ENCODE peak calls at places on chromosomes 12 and 14, in nine cellular contexts. One of them, this sample, is unnamed.

GRCh38 chr14:77024171-77024627 is 4.3 kb downstream of the IRF2BPL start:
- DNase-seq in fibroblast of mammary gland: no peak
- DNase-seq in bronchial epithelial cell: no peak
- DNase-seq in AG04450: no peak
- DNase-seq in IMR-90: peak
- DNase-seq in Panc1: no peak
- DNase-seq in dorsolateral prefrontal cortex: peak
- DNase-seq in lower lobe of right lung: peak
- DNase-seq in endodermal cell: peak
- DNase-seq in this sample: peak

GRCh38 chr12:32907166-32907565 is 10.6 kb upstream of the PKP2 start:
- DNase-seq in fibroblast of mammary gland: no peak
- DNase-seq in bronchial epithelial cell: no peak
- DNase-seq in AG04450: no peak
- DNase-seq in IMR-90: no peak
- DNase-seq in Panc1: no peak
- DNase-seq in dorsolateral prefrontal cortex: no peak
- DNase-seq in lower lobe of right lung: no peak
- DNase-seq in endodermal cell: no peak
- DNase-seq in this sample: no peak

GRCh38 chr12:56288705-56289387 is 11.3 kb downstream of the CS start:
- DNase-seq in fibroblast of mammary gland: no peak
- DNase-seq in bronchial epithelial cell: no peak
- DNase-seq in AG04450: no peak
- DNase-seq in IMR-90: no peak
- DNase-seq in Panc1: no peak
- DNase-seq in dorsolateral prefrontal cortex: no peak
- DNase-seq in lower lobe of right lung: no peak
- DNase-seq in endodermal cell: no peak
- DNase-seq in this sample: no peak

GRCh38 chr14:45038865-45039264 is 45.1 kb upstream of the PRPF39 start:
- DNase-seq in fibroblast of mammary gland: no peak
- DNase-seq in bronchial epithelial cell: no peak
- DNase-seq in AG04450: no peak
- DNase-seq in IMR-90: no peak
- DNase-seq in Panc1: no peak
- DNase-seq in dorsolateral prefrontal cortex: no peak
- DNase-seq in lower lobe of right lung: no peak
- DNase-seq in endodermal cell: peak
- DNase-seq in this sample: no peak

GRCh38 chr14:33647385-33647786 is 303.5 kb downstream of the EGLN3 start:
- DNase-seq in fibroblast of mammary gland: peak
- DNase-seq in bronchial epithelial cell: peak
- DNase-seq in AG04450: peak
- DNase-seq in IMR-90: peak
- DNase-seq in Panc1: peak
- DNase-seq in dorsolateral prefrontal cortex: no peak
- DNase-seq in lower lobe of right lung: no peak
- DNase-seq in endodermal cell: no peak
- DNase-seq in this sample: peak

GRCh38 chr14:104331871-104332605 is 193.7 kb downstream of the KIF26A start:
- DNase-seq in fibroblast of mammary gland: no peak
- DNase-seq in bronchial epithelial cell: no peak
- DNase-seq in AG04450: no peak
- DNase-seq in IMR-90: no peak
- DNase-seq in Panc1: no peak
- DNase-seq in dorsolateral prefrontal cortex: no peak
- DNase-seq in lower lobe of right lung: peak
- DNase-seq in endodermal cell: peak
- DNase-seq in this sample: no peak

GRCh38 chr12:71691504-71692129 is 5.7 kb downstream of the TMEM19 start:
- DNase-seq in fibroblast of mammary gland: no peak
- DNase-seq in bronchial epithelial cell: no peak
- DNase-seq in AG04450: no peak
- DNase-seq in IMR-90: no peak
- DNase-seq in Panc1: no peak
- DNase-seq in dorsolateral prefrontal cortex: no peak
- DNase-seq in lower lobe of right lung: no peak
- DNase-seq in endodermal cell: no peak
- DNase-seq in this sample: no peak

GRCh38 chr12:116556964-116557706 is 2.0 kb upstream of the MAP1LC3B2 start:
- DNase-seq in fibroblast of mammary gland: no peak
- DNase-seq in bronchial epithelial cell: no peak
- DNase-seq in AG04450: no peak
- DNase-seq in IMR-90: peak
- DNase-seq in Panc1: no peak
- DNase-seq in dorsolateral prefrontal cortex: no peak
- DNase-seq in lower lobe of right lung: no peak
- DNase-seq in endodermal cell: no peak
- DNase-seq in this sample: peak

GRCh38 chr14:44339256-44339655 is 167.8 kb downstream of the FSCB start:
- DNase-seq in fibroblast of mammary gland: no peak
- DNase-seq in bronchial epithelial cell: peak
- DNase-seq in AG04450: no peak
- DNase-seq in IMR-90: peak
- DNase-seq in Panc1: no peak
- DNase-seq in dorsolateral prefrontal cortex: no peak
- DNase-seq in lower lobe of right lung: no peak
- DNase-seq in endodermal cell: no peak
- DNase-seq in this sample: peak

GRCh38 chr12:117563706-117564105 is 202.3 kb upstream of the NOS1 start:
- DNase-seq in fibroblast of mammary gland: no peak
- DNase-seq in bronchial epithelial cell: no peak
- DNase-seq in AG04450: no peak
- DNase-seq in IMR-90: no peak
- DNase-seq in Panc1: no peak
- DNase-seq in dorsolateral prefrontal cortex: no peak
- DNase-seq in lower lobe of right lung: no peak
- DNase-seq in endodermal cell: no peak
- DNase-seq in this sample: no peak

GRCh38 chr14:104676694-104677505 is 12.5 kb upstream of the INF2 start:
- DNase-seq in fibroblast of mammary gland: no peak
- DNase-seq in bronchial epithelial cell: no peak
- DNase-seq in AG04450: no peak
- DNase-seq in IMR-90: no peak
- DNase-seq in Panc1: no peak
- DNase-seq in dorsolateral prefrontal cortex: no peak
- DNase-seq in lower lobe of right lung: no peak
- DNase-seq in endodermal cell: peak
- DNase-seq in this sample: no peak

GRCh38 chr12:84995646-84996045 is 40.4 kb downstream of the TSPAN19 start:
- DNase-seq in fibroblast of mammary gland: peak
- DNase-seq in bronchial epithelial cell: peak
- DNase-seq in AG04450: no peak
- DNase-seq in IMR-90: peak
- DNase-seq in Panc1: no peak
- DNase-seq in dorsolateral prefrontal cortex: no peak
- DNase-seq in lower lobe of right lung: no peak
- DNase-seq in endodermal cell: no peak
- DNase-seq in this sample: no peak

GRCh38 chr14:44771495-44771894 is 190.3 kb downstream of the KLHL28 start:
- DNase-seq in fibroblast of mammary gland: no peak
- DNase-seq in bronchial epithelial cell: no peak
- DNase-seq in AG04450: no peak
- DNase-seq in IMR-90: no peak
- DNase-seq in Panc1: no peak
- DNase-seq in dorsolateral prefrontal cortex: no peak
- DNase-seq in lower lobe of right lung: no peak
- DNase-seq in endodermal cell: no peak
- DNase-seq in this sample: no peak

GRCh38 chr14:80944861-80945617 is 3.5 kb upstream of the CEP128 start:
- DNase-seq in fibroblast of mammary gland: peak
- DNase-seq in bronchial epithelial cell: no peak
- DNase-seq in AG04450: no peak
- DNase-seq in IMR-90: no peak
- DNase-seq in Panc1: no peak
- DNase-seq in dorsolateral prefrontal cortex: no peak
- DNase-seq in lower lobe of right lung: no peak
- DNase-seq in endodermal cell: no peak
- DNase-seq in this sample: no peak

GRCh38 chr14:97107760-97108159 is 310.6 kb downstream of the VRK1 start:
- DNase-seq in fibroblast of mammary gland: peak
- DNase-seq in bronchial epithelial cell: no peak
- DNase-seq in AG04450: no peak
- DNase-seq in IMR-90: no peak
- DNase-seq in Panc1: no peak
- DNase-seq in dorsolateral prefrontal cortex: no peak
- DNase-seq in lower lobe of right lung: no peak
- DNase-seq in endodermal cell: no peak
- DNase-seq in this sample: no peak

GRCh38 chr12:49959570-49960473 is 1.9 kb upstream of the AQP5 start:
- DNase-seq in fibroblast of mammary gland: no peak
- DNase-seq in bronchial epithelial cell: peak
- DNase-seq in AG04450: no peak
- DNase-seq in IMR-90: no peak
- DNase-seq in Panc1: no peak
- DNase-seq in dorsolateral prefrontal cortex: no peak
- DNase-seq in lower lobe of right lung: peak
- DNase-seq in endodermal cell: peak
- DNase-seq in this sample: peak

GRCh38 chr12:105835505-105835904 is 303.2 kb downstream of the NUAK1 start:
- DNase-seq in fibroblast of mammary gland: no peak
- DNase-seq in bronchial epithelial cell: no peak
- DNase-seq in AG04450: no peak
- DNase-seq in IMR-90: no peak
- DNase-seq in Panc1: no peak
- DNase-seq in dorsolateral prefrontal cortex: no peak
- DNase-seq in lower lobe of right lung: no peak
- DNase-seq in endodermal cell: no peak
- DNase-seq in this sample: no peak

GRCh38 chr14:33589334-33589733 is 361.5 kb downstream of the EGLN3 start:
- DNase-seq in fibroblast of mammary gland: peak
- DNase-seq in bronchial epithelial cell: peak
- DNase-seq in AG04450: no peak
- DNase-seq in IMR-90: peak
- DNase-seq in Panc1: no peak
- DNase-seq in dorsolateral prefrontal cortex: no peak
- DNase-seq in lower lobe of right lung: no peak
- DNase-seq in endodermal cell: no peak
- DNase-seq in this sample: peak

GRCh38 chr14:24990773-24991172 is 59.2 kb downstream of the STXBP6 start:
- DNase-seq in fibroblast of mammary gland: no peak
- DNase-seq in bronchial epithelial cell: no peak
- DNase-seq in AG04450: no peak
- DNase-seq in IMR-90: no peak
- DNase-seq in Panc1: no peak
- DNase-seq in dorsolateral prefrontal cortex: no peak
- DNase-seq in lower lobe of right lung: no peak
- DNase-seq in endodermal cell: no peak
- DNase-seq in this sample: no peak
- TF ChIP-seq CTCF in fibroblast of mammary gland: no peak
- TF ChIP-seq CTCF in bronchial epithelial cell: no peak
- TF ChIP-seq CTCF in AG04450: no peak
- TF ChIP-seq CTCF in IMR-90: no peak
- TF ChIP-seq CTCF in Panc1: no peak
- TF ChIP-seq CTCF in dorsolateral prefrontal cortex: no peak
- TF ChIP-seq CTCF in lower lobe of right lung: no peak
- TF ChIP-seq CTCF in endodermal cell: no peak
- TF ChIP-seq CTCF in this sample: no peak

GRCh38 chr12:104524026-104524425 is 67.3 kb downstream of the CHST11 start:
- DNase-seq in fibroblast of mammary gland: peak
- DNase-seq in bronchial epithelial cell: no peak
- DNase-seq in AG04450: no peak
- DNase-seq in IMR-90: no peak
- DNase-seq in Panc1: no peak
- DNase-seq in dorsolateral prefrontal cortex: no peak
- DNase-seq in lower lobe of right lung: no peak
- DNase-seq in endodermal cell: no peak
- DNase-seq in this sample: no peak
- H3K4me3 ChIP-seq in fibroblast of mammary gland: no peak
- H3K4me3 ChIP-seq in bronchial epithelial cell: no peak
- H3K4me3 ChIP-seq in AG04450: no peak
- H3K4me3 ChIP-seq in IMR-90: no peak
- H3K4me3 ChIP-seq in Panc1: no peak
- H3K4me3 ChIP-seq in dorsolateral prefrontal cortex: no peak
- H3K4me3 ChIP-seq in lower lobe of right lung: no peak
- H3K4me3 ChIP-seq in endodermal cell: no peak
- H3K4me3 ChIP-seq in this sample: no peak

DNA sequence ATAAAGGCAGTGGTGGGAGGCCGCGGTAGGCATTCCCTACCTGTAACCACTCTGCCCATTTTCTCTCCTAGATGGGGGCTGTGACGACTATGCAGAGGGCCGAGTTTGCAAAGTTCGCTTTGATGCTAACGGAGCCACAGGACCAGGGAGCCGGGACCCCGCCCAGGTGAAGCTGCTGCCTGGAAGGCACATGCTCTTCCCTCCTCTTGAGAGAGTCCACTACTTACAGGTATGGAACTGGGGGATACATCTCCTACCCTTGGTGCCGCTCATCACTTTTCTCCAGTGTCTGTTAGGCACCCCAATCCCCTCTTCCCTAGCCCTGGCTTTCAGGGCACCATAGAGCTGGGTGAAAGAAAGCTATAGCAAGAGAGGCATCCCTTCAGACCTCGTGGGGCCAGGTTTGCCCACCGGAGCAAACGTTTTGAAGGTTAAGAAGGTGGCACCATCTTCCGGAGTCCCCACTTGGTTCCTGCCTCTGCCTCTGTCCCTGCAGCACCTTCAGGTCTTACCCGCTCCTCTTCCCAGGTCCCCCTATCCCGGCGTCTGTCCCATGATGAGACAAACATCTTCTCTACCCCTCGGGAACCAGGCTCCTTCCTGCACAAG is 2.0 kb upstream of the P3H3 start:
- DNase-seq in fibroblast of mammary gland: no peak
- DNase-seq in bronchial epithelial cell: no peak
- DNase-seq in AG04450: no peak
- DNase-seq in IMR-90: no peak
- DNase-seq in Panc1: no peak
- DNase-seq in dorsolateral prefrontal cortex: no peak
- DNase-seq in lower lobe of right lung: no peak
- DNase-seq in endodermal cell: peak
- DNase-seq in this sample: no peak
- TF ChIP-seq CTCF in fibroblast of mammary gland: no peak
- TF ChIP-seq CTCF in bronchial epithelial cell: no peak
- TF ChIP-seq CTCF in AG04450: no peak
- TF ChIP-seq CTCF in IMR-90: no peak
- TF ChIP-seq CTCF in Panc1: no peak
- TF ChIP-seq CTCF in dorsolateral prefrontal cortex: no peak
- TF ChIP-seq CTCF in lower lobe of right lung: no peak
- TF ChIP-seq CTCF in endodermal cell: no peak
- TF ChIP-seq CTCF in this sample: no peak

DNA sequence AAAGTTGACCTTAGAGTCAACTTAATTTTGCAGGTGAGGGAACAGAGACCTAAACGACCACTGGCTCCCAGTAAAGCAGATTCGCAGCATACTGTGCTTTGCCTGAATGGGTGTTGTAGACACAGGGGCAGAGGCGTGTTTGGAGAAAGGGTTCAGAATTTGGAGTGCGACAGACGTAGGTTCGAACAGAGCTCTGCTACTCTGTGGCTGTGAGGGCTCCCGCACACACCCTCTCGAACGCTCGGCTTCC is 240 bp upstream of the TOMM20L start:
- DNase-seq in fibroblast of mammary gland: no peak
- DNase-seq in bronchial epithelial cell: no peak
- DNase-seq in AG04450: no peak
- DNase-seq in IMR-90: no peak
- DNase-seq in Panc1: peak
- DNase-seq in dorsolateral prefrontal cortex: no peak
- DNase-seq in lower lobe of right lung: no peak
- DNase-seq in endodermal cell: no peak
- DNase-seq in this sample: no peak
- H3K4me3 ChIP-seq in fibroblast of mammary gland: peak
- H3K4me3 ChIP-seq in bronchial epithelial cell: peak
- H3K4me3 ChIP-seq in AG04450: peak
- H3K4me3 ChIP-seq in IMR-90: peak
- H3K4me3 ChIP-seq in Panc1: peak
- H3K4me3 ChIP-seq in dorsolateral prefrontal cortex: peak
- H3K4me3 ChIP-seq in lower lobe of right lung: peak
- H3K4me3 ChIP-seq in endodermal cell: peak
- H3K4me3 ChIP-seq in this sample: peak